ENCODE peak calls at places on chromosomes 5 and 9, in four cellular contexts. O is nucleus accumbens, E is transverse colon, D is activated T-cell treated with anti-CD3 and anti-CD28 coated beads for 1 hour. F is an unnamed sample.

GRCh38 chr5:180640765-180641565 is 8.4 kb downstream of the FLT4 start:
- DNase-seq in O (no peak), E (no peak), D (no peak), F (no peak)

GRCh38 chr9:17824927-17825659 is 246.2 kb downstream of the SH3GL2 start:
- DNase-seq in O (no peak), E (no peak), D (no peak), F (no peak)

GRCh38 chr5:59661939-59662615 is 231.4 kb downstream of the PDE4D start:
- DNase-seq in O (no peak), E (no peak), D (no peak), F (no peak)

GRCh38 chr9:131273791-131274673 is 2.3 kb downstream of the FAM78A start:
- DNase-seq in O (no peak), E (no peak), D (no peak), F (no peak)

GRCh38 chr5:157865844-157866243 is 6.9 kb upstream of the CLINT1 start:
- DNase-seq in O (no peak), E (no peak), D (no peak), F (no peak)

GRCh38 chr9:25716220-25716872 is 38.1 kb upstream of the TUSC1 start:
- DNase-seq in O (peak), E (peak), D (no peak), F (no peak)

GRCh38 chr5:181173027-181173419 is 25.6 kb downstream of the OR2V2 start:
- DNase-seq in O (no peak), E (no peak), D (no peak), F (no peak)

GRCh38 chr5:175059687-175060194 is 335.4 kb downstream of the MSX2 start:
- DNase-seq in O (peak), E (no peak), D (peak), F (peak)

GRCh38 chr5:11182441-11183080 is 421.5 kb upstream of the DAP start:
- DNase-seq in O (peak), E (no peak), D (no peak), F (no peak)

GRCh38 chr5:135266975-135267374 is 132.1 kb downstream of the MACROH2A1 start:
- DNase-seq in O (no peak), E (no peak), D (no peak), F (no peak)

GRCh38 chr9:76677481-76678055 is 86.7 kb upstream of the PCA3 start:
- DNase-seq in O (no peak), E (no peak), D (no peak), F (no peak)

GRCh38 chr9:120439147-120439546 is 140.8 kb downstream of the CDK5RAP2 start:
- DNase-seq in O (no peak), E (no peak), D (no peak), F (no peak)

GRCh38 chr9:99427252-99427651 is 205.2 kb downstream of the SEC61B start:
- DNase-seq in O (no peak), E (no peak), D (no peak), F (no peak)

GRCh38 chr5:74516217-74516636 is 124.3 kb downstream of the ENC1 start:
- DNase-seq in O (no peak), E (no peak), D (no peak), F (no peak)

GRCh38 chr5:60526336-60526875 is 173.6 kb downstream of the DEPDC1B start:
- DNase-seq in O (no peak), E (no peak), D (no peak), F (no peak)

GRCh38 chr5:41882765-41883164 is 12.5 kb upstream of the OXCT1 start:
- DNase-seq in O (no peak), E (no peak), D (no peak), F (no peak)

GRCh38 chr9:105341784-105342183 is 97.3 kb downstream of the SLC44A1 start:
- DNase-seq in O (no peak), E (no peak), D (no peak), F (no peak)

GRCh38 chr5:27015758-27016157 is 22.6 kb downstream of the CDH9 start:
- DNase-seq in O (no peak), E (no peak), D (no peak), F (no peak)

GRCh38 chr9:114757395-114757794 is 48.4 kb downstream of the TNFSF15 start:
- DNase-seq in O (no peak), E (no peak), D (no peak), F (no peak)

GRCh38 chr5:38712416-38712815 is 133.4 kb upstream of the OSMR start:
- DNase-seq in O (no peak), E (no peak), D (no peak), F (no peak)

GRCh38 chr9:13354733-13355132 is 75.2 kb upstream of the MPDZ start:
- DNase-seq in O (no peak), E (no peak), D (no peak), F (no peak)

GRCh38 chr5:12316812-12317211 is 412.6 kb upstream of the CTNND2 start:
- DNase-seq in O (no peak), E (no peak), D (no peak), F (no peak)

GRCh38 chr9:137296214-137297059 is 5.6 kb downstream of the NRARP start:
- DNase-seq in O (no peak), E (peak), D (no peak), F (no peak)

GRCh38 chr5:137641148-137641547 is 94.7 kb downstream of the KLHL3 start:
- DNase-seq in O (no peak), E (no peak), D (no peak), F (no peak)

GRCh38 chr9:121317737-121318630 is 50.0 kb downstream of the GSN start:
- DNase-seq in O (no peak), E (no peak), D (no peak), F (no peak)

GRCh38 chr9:70021026-70021571 is 22.5 kb upstream of the MAMDC2 start:
- DNase-seq in O (peak), E (no peak), D (no peak), F (peak)

GRCh38 chr5:140042551-140043507 is at the start of gene NRG2:
- DNase-seq in O (peak), E (peak), D (peak), F (peak)

GRCh38 chr5:121399879-121400278 is 451.8 kb upstream of the FTMT start:
- DNase-seq in O (no peak), E (no peak), D (no peak), F (no peak)